ENCODE peak calls at places on chromosomes 3 and 15, in eight cellular contexts. B, T, D, R, Z, V, M and W are unnamed samples.

GRCh38 chr3:3800685-3801509 is 1.7 kb downstream of the LRRN1 start:
- DNase-seq in B (no peak), V (no peak), R (no peak), T (no peak), Z (no peak), D (no peak), M (no peak), W (no peak)

GRCh38 chr3:100548053-100548452 is 55.6 kb downstream of the TMEM45A start:
- DNase-seq in T (no peak), R (no peak), Z (no peak), B (no peak), M (no peak), V (no peak), D (no peak), W (no peak)

GRCh38 chr3:61913657-61914056 is 352.3 kb downstream of the PTPRG start:
- DNase-seq in T (no peak), R (no peak), Z (no peak), D (no peak), B (no peak), M (no peak), V (no peak), W (no peak)

GRCh38 chr3:190432216-190432615 is 17.5 kb downstream of the TMEM207 start:
- DNase-seq in T (no peak), R (no peak), B (no peak), Z (no peak), V (no peak), D (peak), M (no peak), W (no peak)

GRCh38 chr15:29822685-29823459 is 604 bp upstream of the TJP1 start:
- DNase-seq in M (peak), D (peak), V (peak), R (peak), B (no peak), T (peak), Z (no peak), W (no peak)

GRCh38 chr15:66364944-66365343 is 8.5 kb upstream of the TIPIN start:
- DNase-seq in R (no peak), B (no peak), V (no peak), T (no peak), D (no peak), Z (no peak), M (no peak), W (no peak)

GRCh38 chr15:37031198-37031597 is 69.2 kb downstream of the MEIS2 start:
- DNase-seq in V (no peak), B (no peak), T (no peak), Z (no peak), M (no peak), R (no peak), D (no peak), W (no peak)

GRCh38 chr3:105394177-105394576 is 27.5 kb downstream of the ALCAM start:
- DNase-seq in T (no peak), M (no peak), B (no peak), Z (no peak), D (no peak), R (no peak), V (no peak), W (no peak)

GRCh38 chr3:142962175-142962519 is 1.3 kb downstream of the PAQR9 start:
- DNase-seq in Z (no peak), M (no peak), D (no peak), T (no peak), B (no peak), V (no peak), R (no peak), W (no peak)

GRCh38 chr3:40827942-40828688 is 303.4 kb downstream of the ZNF621 start:
- DNase-seq in V (no peak), T (no peak), R (no peak), Z (no peak), D (no peak), M (no peak), B (no peak), W (no peak)

GRCh38 chr15:26628879-26629529 is 143.9 kb downstream of the GABRB3 start:
- DNase-seq in R (peak), B (peak), T (no peak), Z (no peak), M (no peak), D (peak), V (no peak), W (no peak)

GRCh38 chr3:124885466-124886167 is 1.5 kb downstream of the ITGB5 start:
- DNase-seq in V (no peak), Z (no peak), T (no peak), B (no peak), R (no peak), M (no peak), D (peak), W (no peak)

GRCh38 chr15:84889313-84889990 is 5.0 kb downstream of the SLC28A1 start:
- DNase-seq in M (no peak), B (no peak), R (no peak), D (no peak), V (no peak), Z (no peak), T (no peak), W (no peak)

GRCh38 chr15:40906101-40906946 is 12.1 kb downstream of the VPS18 start:
- DNase-seq in Z (peak), V (peak), M (peak), D (peak), R (peak), B (peak), T (peak), W (peak)

GRCh38 chr3:73950781-73951180 is 326.0 kb upstream of the PDZRN3 start:
- DNase-seq in B (no peak), T (no peak), Z (no peak), D (no peak), V (no peak), M (no peak), R (no peak), W (no peak)

GRCh38 chr3:176814252-176814651 is 383.0 kb downstream of the TBL1XR1 start:
- DNase-seq in B (peak), M (peak), D (peak), Z (peak), R (no peak), V (peak), T (no peak), W (peak)